ENCODE peak calls at places on chromosomes 11 and 22, in seven cellular contexts. X is H1, S is GM12891, U is HepG2, L is GM12892, Q is SK-N-SH, B is GM12878. V is an unnamed sample.

GRCh38 chr11:27934830-27935145 is 173.2 kb downstream of the KIF18A start:
- DNase-seq in X (no peak), S (no peak), U (no peak), L (no peak), Q (peak), B (no peak), V (no peak)

GRCh38 chr11:66509131-66509561 is 1.3 kb upstream of the BBS1 start:
- DNase-seq in X (no peak), S (no peak), U (peak), L (no peak), Q (no peak), B (no peak), V (no peak)

GRCh38 chr22:42680648-42681047 is 31.5 kb upstream of the CYB5R3 start:
- DNase-seq in X (no peak), S (no peak), U (no peak), L (no peak), Q (no peak), B (no peak), V (peak)

GRCh38 chr11:73114835-73115220 is 27.3 kb downstream of the FCHSD2 start:
- DNase-seq in X (no peak), S (no peak), U (no peak), L (no peak), Q (no peak), B (no peak), V (no peak)

GRCh38 chr11:44246726-44247125 is 63.2 kb downstream of the ALX4 start:
- DNase-seq in X (no peak), S (no peak), U (no peak), L (no peak), Q (no peak), B (no peak), V (no peak)

GRCh38 chr11:13223112-13223511 is 54.5 kb upstream of the BMAL1 start:
- DNase-seq in X (peak), S (no peak), U (no peak), L (no peak), Q (peak), B (no peak), V (no peak)

GRCh38 chr11:45652781-45653180 is 12.6 kb downstream of the CHST1 start:
- DNase-seq in X (peak), S (no peak), U (no peak), L (no peak), Q (no peak), B (no peak), V (no peak)

GRCh38 chr22:28345304-28345703 is 334.3 kb downstream of the TTC28 start:
- DNase-seq in X (no peak), S (no peak), U (no peak), L (no peak), Q (no peak), B (no peak), V (no peak)

GRCh38 chr22:20465759-20466077 is 28.1 kb upstream of the SCARF2 start:
- DNase-seq in X (no peak), S (no peak), U (no peak), L (no peak), Q (no peak), B (no peak), V (no peak)

GRCh38 chr11:65743928-65744698 is 23.5 kb upstream of the RNASEH2C start:
- DNase-seq in X (no peak), S (no peak), U (peak), L (no peak), Q (peak), B (no peak), V (peak)

GRCh38 chr22:24588370-24588755 is 4.5 kb downstream of the LRRC75B start:
- DNase-seq in X (no peak), S (no peak), U (no peak), L (no peak), Q (peak), B (no peak), V (no peak)

GRCh38 chr11:91164452-91164822 is 941.6 kb upstream of the CHORDC1 start:
- DNase-seq in X (no peak), S (no peak), U (no peak), L (no peak), Q (no peak), B (no peak), V (no peak)

GRCh38 chr11:31798057-31799035 is 12.8 kb downstream of the PAX6 start:
- DNase-seq in X (peak), S (no peak), U (no peak), L (no peak), Q (peak), B (no peak), V (no peak)

GRCh38 chr22:30198152-30198845 is 48.3 kb downstream of the LIF start:
- DNase-seq in X (no peak), S (no peak), U (no peak), L (no peak), Q (no peak), B (no peak), V (no peak)

GRCh38 chr22:47308886-47309285 is 546.4 kb downstream of the TBC1D22A start:
- DNase-seq in X (no peak), S (no peak), U (no peak), L (no peak), Q (no peak), B (no peak), V (no peak)

GRCh38 chr22:36746571-36746970 is 29.3 kb downstream of the IFT27 start:
- DNase-seq in X (no peak), S (no peak), U (no peak), L (no peak), Q (no peak), B (no peak), V (no peak)

GRCh38 chr22:21917959-21918261 is 34.7 kb downstream of the PPM1F start:
- DNase-seq in X (no peak), S (no peak), U (no peak), L (no peak), Q (no peak), B (no peak), V (no peak)

GRCh38 chr11:27618591-27618990 is 81.7 kb downstream of the BDNF start:
- DNase-seq in X (no peak), S (no peak), U (no peak), L (no peak), Q (no peak), B (no peak), V (no peak)

GRCh38 chr22:27406389-27406861 is 395.1 kb downstream of the MN1 start:
- DNase-seq in X (no peak), S (no peak), U (no peak), L (no peak), Q (no peak), B (no peak), V (no peak)

GRCh38 chr11:125382211-125382807 is 113.8 kb downstream of the FEZ1 start:
- DNase-seq in X (no peak), S (no peak), U (no peak), L (no peak), Q (no peak), B (no peak), V (no peak)

GRCh38 chr11:58958500-58958899 is 19.2 kb downstream of the GLYATL1 start:
- DNase-seq in X (peak), S (peak), U (peak), L (peak), Q (peak), B (peak), V (peak)

GRCh38 chr11:125141686-125142535 is 22.6 kb upstream of the PKNOX2 start:
- DNase-seq in X (peak), S (peak), U (no peak), L (peak), Q (peak), B (no peak), V (peak)

GRCh38 chr11:60970369-60970774 is 1.1 kb upstream of the CD6 start:
- DNase-seq in X (peak), S (peak), U (peak), L (peak), Q (peak), B (no peak), V (peak)
- TF ChIP-seq TAF1 in X (no peak), S (no peak), U (no peak), L (no peak), Q (no peak), B (no peak), V (no peak)

GRCh38 chr11:47863189-47863892 is 15.2 kb upstream of the NUP160 start:
- DNase-seq in X (no peak), S (no peak), U (no peak), L (no peak), Q (peak), B (no peak), V (no peak)
- TF ChIP-seq TAF1 in X (no peak), S (no peak), U (no peak), L (no peak), Q (no peak), B (no peak), V (no peak)

GRCh38 chr11:40338739-40339138 is 1120.7 kb downstream of the LRRC4C start:
- DNase-seq in X (no peak), S (no peak), U (no peak), L (no peak), Q (no peak), B (no peak), V (no peak)

GRCh38 chr11:40338062-40338461 is 1121.4 kb downstream of the LRRC4C start:
- DNase-seq in X (no peak), S (no peak), U (no peak), L (no peak), Q (no peak), B (no peak), V (no peak)

GRCh38 chr11:40337118-40337517 is 1122.3 kb downstream of the LRRC4C start:
- DNase-seq in X (no peak), S (no peak), U (no peak), L (no peak), Q (no peak), B (no peak), V (no peak)
- TF ChIP-seq TAF1 in X (no peak), S (no peak), U (no peak), L (no peak), Q (no peak), B (no peak), V (no peak)

DNA sequence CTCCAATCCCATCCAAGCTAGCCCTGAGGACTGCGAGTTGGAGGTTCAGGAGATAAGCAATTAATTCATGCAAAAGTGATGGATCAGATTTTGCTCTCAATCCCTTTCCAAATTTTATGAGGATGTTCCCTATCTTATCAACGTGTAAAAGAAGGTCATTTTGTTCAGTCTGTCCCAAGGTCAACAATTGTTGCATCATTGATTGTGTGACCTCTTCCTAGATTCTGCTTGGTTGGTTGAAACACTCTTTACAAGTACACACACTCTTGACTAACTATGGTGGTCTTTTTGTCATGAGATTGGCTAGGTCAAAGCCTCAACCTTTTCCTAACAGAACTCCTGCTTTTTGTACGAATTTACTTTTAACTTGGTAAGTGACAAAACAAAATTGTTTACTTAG is 41.7 kb downstream of the COMMD9 start:
- DNase-seq in X (no peak), S (no peak), U (no peak), L (no peak), Q (no peak), B (no peak), V (no peak)
- TF ChIP-seq TAF1 in X (no peak), S (no peak), U (no peak), L (no peak), Q (no peak), B (no peak), V (no peak)

V was measured in K562.